ENCODE peak calls at places on chromosomes 12 and 14, in four cellular contexts. Q is Calu3, G is omental fat pad, R is body of pancreas. B is an unnamed sample.

GRCh38 chr14:57371013-57371412 is 19.4 kb upstream of the NAA30 start:
- DNase-seq in Q (no peak), G (no peak), R (no peak), B (no peak)

GRCh38 chr14:34465069-34465859 is 3.2 kb upstream of the SPTSSA start:
- DNase-seq in G (no peak), R (no peak), Q (no peak), B (no peak)

GRCh38 chr12:41709463-41710285 is 435.0 kb downstream of the GXYLT1 start:
- DNase-seq in Q (peak; percentile 5), R (no peak), G (no peak), B (no peak)

GRCh38 chr14:37443461-37443860 is 151.6 kb downstream of the FOXA1 start:
- DNase-seq in G (no peak), Q (no peak), R (no peak), B (no peak)

GRCh38 chr12:112927925-112928324 is 10.3 kb upstream of the OAS3 start:
- DNase-seq in Q (no peak), R (no peak), G (no peak), B (no peak)

GRCh38 chr12:4269279-4269991 is 4.1 kb upstream of the CCND2 start:
- DNase-seq in G (peak; percentile 81), R (peak; percentile 80), Q (peak; percentile 21), B (peak; percentile 93)

GRCh38 chr14:60775296-60775695 is 40.7 kb downstream of the MNAT1 start:
- DNase-seq in Q (no peak), G (no peak), R (no peak), B (no peak)

GRCh38 chr12:76183459-76184186 is 99.1 kb upstream of the NAP1L1 start:
- DNase-seq in Q (peak; percentile 66), G (peak; percentile 46), R (peak; percentile 38), B (no peak)

GRCh38 chr12:14326699-14327098 is 38.8 kb upstream of the ATF7IP start:
- DNase-seq in R (no peak), Q (no peak), G (no peak), B (no peak)

GRCh38 chr12:56042430-56043203 is 899 bp downstream of the RPS26 start:
- DNase-seq in G (no peak), Q (no peak), R (no peak), B (no peak)

GRCh38 chr12:67663121-67663520 is 14.6 kb downstream of the DYRK2 start:
- DNase-seq in R (no peak), Q (no peak), G (no peak), B (no peak)
- TF ChIP-seq CTCF in R (no peak), Q (no peak), G (no peak), B (no peak)

GRCh38 chr14:100899841-100900771 is 3.4 kb downstream of the RTL1 start:
- DNase-seq in Q (no peak), G (no peak), R (peak; percentile 19), B (no peak)

GRCh38 chr14:100901391-100902183 is 1.9 kb downstream of the RTL1 start:
- DNase-seq in R (peak; percentile 1), Q (no peak), G (no peak), B (no peak)

GRCh38 chr14:100902295-100902694 is 1.2 kb downstream of the RTL1 start:
- DNase-seq in R (no peak), G (no peak), Q (no peak), B (no peak)

GRCh38 chr14:100898935-100899840 is 4.3 kb downstream of the RTL1 start:
- DNase-seq in G (peak; percentile 15), Q (no peak), R (peak; percentile 45), B (no peak)

DNA sequence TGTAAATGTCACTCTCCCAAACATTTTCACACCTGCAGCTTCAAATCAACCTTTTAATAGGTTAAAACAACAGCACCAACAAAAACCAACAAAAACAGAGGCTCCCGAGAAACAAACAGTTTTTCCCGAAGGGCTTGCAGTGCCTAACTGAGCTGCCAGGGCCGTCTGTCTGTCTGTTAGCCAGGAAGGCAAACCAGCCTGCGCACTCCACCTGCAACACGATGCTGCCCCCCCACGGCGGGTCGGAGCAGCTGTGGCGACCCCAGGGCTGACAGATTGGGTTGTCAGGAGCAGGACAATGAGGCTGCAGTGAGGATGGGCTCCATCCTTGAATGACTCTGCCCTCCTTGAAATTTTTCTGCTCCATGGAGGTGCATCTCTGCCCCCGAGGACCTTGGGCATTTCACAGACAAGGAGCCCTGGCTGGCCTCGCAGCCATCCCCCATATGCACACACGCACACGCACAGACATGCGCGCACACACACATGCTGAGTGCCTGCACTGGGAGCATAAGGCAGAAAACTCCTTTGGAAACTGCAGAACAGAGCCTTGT is 2.6 kb downstream of the RTL1 start:
- DNase-seq in R (peak; percentile 43), G (no peak), Q (peak; percentile 68), B (no peak)
- TF ChIP-seq CTCF in R (no peak), G (no peak), Q (no peak), B (no peak)

GRCh38 chr12:27003421-27004311 is 10.5 kb downstream of the TM7SF3 start:
- DNase-seq in Q (no peak), G (no peak), R (no peak), B (no peak)
- TF ChIP-seq CTCF in Q (no peak), G (no peak), R (no peak), B (no peak)

GRCh38 chr12:48084066-48084465 is 21.8 kb downstream of the SENP1 start:
- DNase-seq in R (no peak), Q (no peak), G (no peak), B (no peak)
- TF ChIP-seq CTCF in R (no peak), Q (no peak), G (no peak), B (peak; percentile 25)

GRCh38 chr12:95582230-95583058 is 31.2 kb upstream of the USP44 start:
- DNase-seq in Q (peak; percentile 24), G (no peak), R (no peak), B (no peak)
- TF ChIP-seq CTCF in Q (peak; percentile 34), G (no peak), R (peak; percentile 38), B (peak; percentile 31)

DNA sequence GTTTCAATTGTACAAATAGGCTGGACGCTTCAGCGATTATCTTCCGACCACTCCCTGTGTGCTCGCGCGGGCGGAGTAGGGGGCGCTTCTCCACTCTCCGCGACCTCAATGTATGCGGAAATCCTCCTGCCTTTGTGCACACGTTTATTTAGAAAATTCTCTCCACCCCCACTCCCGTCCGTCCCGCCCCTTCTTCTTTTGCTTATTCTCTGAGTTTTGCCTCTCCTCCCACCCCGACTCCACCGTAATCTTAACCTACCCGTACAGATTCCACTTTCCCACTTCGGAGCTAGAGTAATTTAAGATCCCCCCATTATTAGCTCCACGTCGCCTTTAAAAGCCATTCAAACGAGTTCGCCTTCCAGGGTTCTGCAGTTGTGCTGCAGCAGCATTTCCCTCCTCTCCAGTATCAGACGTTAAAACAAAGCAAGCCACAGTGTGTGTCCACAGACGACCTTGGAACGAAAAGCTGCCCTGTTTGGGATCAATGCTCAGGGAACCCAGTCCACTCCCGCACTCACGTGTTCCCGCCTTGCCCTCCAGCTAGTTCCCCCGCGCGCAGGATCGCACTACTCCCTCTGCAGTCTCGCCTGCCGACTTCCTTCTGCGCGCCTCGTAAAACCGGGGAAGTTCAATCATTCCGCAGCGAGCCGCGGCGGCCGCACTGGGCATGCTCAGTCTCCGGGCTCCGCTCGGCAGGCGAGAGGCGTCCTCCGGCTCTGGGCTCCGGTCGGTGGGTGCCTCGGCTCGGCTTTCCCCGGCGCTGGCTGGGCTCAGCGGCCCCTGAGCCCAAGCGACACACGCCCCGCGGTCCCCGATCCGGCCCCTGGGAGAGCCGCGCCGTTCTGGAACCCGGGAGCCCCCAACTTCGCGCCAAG is at the start of gene ANO6:
- DNase-seq in G (peak; percentile 70), R (peak; percentile 88), Q (peak; percentile 73), B (peak; percentile 96)
- TF ChIP-seq CTCF in G (no peak), R (no peak), Q (no peak), B (no peak)

DNA sequence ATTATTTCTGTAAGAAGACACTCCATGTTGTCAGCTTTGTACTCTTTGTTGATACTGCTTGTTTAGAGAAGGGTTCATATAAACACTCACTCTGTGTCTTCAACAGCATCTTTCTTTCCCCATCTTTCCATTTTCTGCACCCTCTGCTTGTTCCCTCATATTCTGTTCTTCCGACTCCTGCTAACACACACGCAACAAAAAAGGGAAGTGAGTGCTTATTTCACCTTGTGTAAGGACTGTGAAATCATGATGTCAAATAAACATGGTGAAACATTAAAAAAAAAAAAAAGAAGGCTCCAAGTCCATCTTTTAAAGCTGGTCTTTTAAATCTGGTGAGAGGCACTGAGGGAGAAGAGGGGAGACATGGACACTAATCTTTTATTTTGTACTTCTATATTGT is 145.4 kb downstream of the RPAP3 start:
- DNase-seq in R (no peak), Q (no peak), G (no peak), B (no peak)
- TF ChIP-seq CTCF in R (no peak), Q (no peak), G (no peak), B (no peak)